ENCODE peak calls at places on chromosomes 5 and 9, in seven cellular contexts. G is cardiac muscle cell; Y is nephron progenitor cell; W is suprapubic skin; F is CD4-positive, alpha-beta T cell; E is GM12892; I is choroid plexus epithelial cell. K is an unnamed sample.

GRCh38 chr9:137969685-137970084 is 92.1 kb downstream of the CACNA1B start:
- DNase-seq in G (no peak), Y (no peak), W (no peak), F (no peak), E (no peak), I (no peak), K (no peak)

GRCh38 chr5:75567710-75568109 is 43.5 kb upstream of the ANKDD1B start:
- DNase-seq in G (no peak), Y (no peak), W (no peak), F (no peak), E (no peak), I (peak), K (peak)

GRCh38 chr5:151742870-151743294 is 15.5 kb downstream of the ATOX1 start:
- DNase-seq in G (peak), Y (peak), W (peak), F (no peak), E (no peak), I (peak), K (peak)

GRCh38 chr5:84290161-84290560 is 94.5 kb downstream of the EDIL3 start:
- DNase-seq in G (peak), Y (no peak), W (no peak), F (no peak), E (no peak), I (peak), K (no peak)

GRCh38 chr5:10669983-10670382 is 91.1 kb downstream of the DAP start:
- DNase-seq in G (no peak), Y (no peak), W (no peak), F (no peak), E (no peak), I (no peak), K (no peak)

GRCh38 chr5:59673438-59674058 is 220.0 kb downstream of the PDE4D start:
- DNase-seq in G (peak), Y (peak), W (no peak), F (no peak), E (no peak), I (peak), K (peak)

GRCh38 chr5:135511858-135512257 is 23.9 kb downstream of the NEUROG1 start:
- DNase-seq in G (no peak), Y (no peak), W (no peak), F (no peak), E (no peak), I (no peak), K (no peak)

GRCh38 chr9:87201316-87201715 is 254.0 kb upstream of the GAS1 start:
- DNase-seq in G (no peak), Y (no peak), W (no peak), F (no peak), E (no peak), I (peak), K (peak)

GRCh38 chr9:692636-693459 is 148.6 kb upstream of the DMRT1 start:
- DNase-seq in G (no peak), Y (no peak), W (no peak), F (no peak), E (no peak), I (peak), K (peak)